ENCODE peak calls at places on chromosomes 7 and 10, in eight cellular contexts. One of them, this sample, is unnamed.

GRCh38 chr7:28076421-28077163 is 104.0 kb downstream of the JAZF1 start:
- DNase-seq in GM10248: no peak
- DNase-seq in sciatic nerve: no peak
- DNase-seq in NB4: no peak
- DNase-seq in fibroblast of pulmonary artery: no peak
- DNase-seq in T follicular helper cell: no peak
- DNase-seq in HEK293T: no peak
- DNase-seq in cardiac fibroblast: no peak
- DNase-seq in this sample: no peak

GRCh38 chr7:96998765-96999164 is 6.6 kb upstream of the DLX6 start:
- DNase-seq in GM10248: no peak
- DNase-seq in sciatic nerve: no peak
- DNase-seq in NB4: no peak
- DNase-seq in fibroblast of pulmonary artery: no peak
- DNase-seq in T follicular helper cell: no peak
- DNase-seq in HEK293T: no peak
- DNase-seq in cardiac fibroblast: no peak
- DNase-seq in this sample: no peak

GRCh38 chr7:137741443-137741842 is 105.3 kb downstream of the DGKI start:
- DNase-seq in GM10248: no peak
- DNase-seq in sciatic nerve: no peak
- DNase-seq in NB4: no peak
- DNase-seq in fibroblast of pulmonary artery: no peak
- DNase-seq in T follicular helper cell: no peak
- DNase-seq in HEK293T: no peak
- DNase-seq in cardiac fibroblast: no peak
- DNase-seq in this sample: no peak

GRCh38 chr10:79310217-79310865 is 36.9 kb upstream of the PPIF start:
- DNase-seq in GM10248: no peak
- DNase-seq in sciatic nerve: no peak
- DNase-seq in NB4: no peak
- DNase-seq in fibroblast of pulmonary artery: no peak
- DNase-seq in T follicular helper cell: no peak
- DNase-seq in HEK293T: no peak
- DNase-seq in cardiac fibroblast: no peak
- DNase-seq in this sample: no peak

GRCh38 chr7:136726460-136726859 is 142.0 kb upstream of the CHRM2 start:
- DNase-seq in GM10248: no peak
- DNase-seq in sciatic nerve: no peak
- DNase-seq in NB4: no peak
- DNase-seq in fibroblast of pulmonary artery: no peak
- DNase-seq in T follicular helper cell: no peak
- DNase-seq in HEK293T: no peak
- DNase-seq in cardiac fibroblast: no peak
- DNase-seq in this sample: no peak

GRCh38 chr7:134784251-134785049 is 5.0 kb downstream of the CALD1 start:
- DNase-seq in GM10248: no peak
- DNase-seq in sciatic nerve: no peak
- DNase-seq in NB4: no peak
- DNase-seq in fibroblast of pulmonary artery: peak
- DNase-seq in T follicular helper cell: no peak
- DNase-seq in HEK293T: no peak
- DNase-seq in cardiac fibroblast: no peak
- DNase-seq in this sample: no peak

GRCh38 chr7:106001196-106001595 is 38.1 kb downstream of the CDHR3 start:
- DNase-seq in GM10248: no peak
- DNase-seq in sciatic nerve: no peak
- DNase-seq in NB4: no peak
- DNase-seq in fibroblast of pulmonary artery: no peak
- DNase-seq in T follicular helper cell: no peak
- DNase-seq in HEK293T: no peak
- DNase-seq in cardiac fibroblast: no peak
- DNase-seq in this sample: no peak

GRCh38 chr7:74479066-74479781 is 25.5 kb downstream of the GTF2IRD1 start:
- DNase-seq in GM10248: no peak
- DNase-seq in sciatic nerve: no peak
- DNase-seq in NB4: peak
- DNase-seq in fibroblast of pulmonary artery: no peak
- DNase-seq in T follicular helper cell: no peak
- DNase-seq in HEK293T: no peak
- DNase-seq in cardiac fibroblast: peak
- DNase-seq in this sample: no peak

GRCh38 chr7:741191-741671 is 14.2 kb upstream of the PRKAR1B start:
- DNase-seq in GM10248: no peak
- DNase-seq in sciatic nerve: peak
- DNase-seq in NB4: no peak
- DNase-seq in fibroblast of pulmonary artery: no peak
- DNase-seq in T follicular helper cell: no peak
- DNase-seq in HEK293T: no peak
- DNase-seq in cardiac fibroblast: no peak
- DNase-seq in this sample: no peak

GRCh38 chr7:105298004-105298403 is 90.7 kb downstream of the SRPK2 start:
- DNase-seq in GM10248: no peak
- DNase-seq in sciatic nerve: no peak
- DNase-seq in NB4: no peak
- DNase-seq in fibroblast of pulmonary artery: no peak
- DNase-seq in T follicular helper cell: no peak
- DNase-seq in HEK293T: no peak
- DNase-seq in cardiac fibroblast: no peak
- DNase-seq in this sample: no peak

GRCh38 chr10:72928798-72929197 is 25.8 kb downstream of the PLA2G12B start:
- DNase-seq in GM10248: no peak
- DNase-seq in sciatic nerve: no peak
- DNase-seq in NB4: no peak
- DNase-seq in fibroblast of pulmonary artery: no peak
- DNase-seq in T follicular helper cell: no peak
- DNase-seq in HEK293T: no peak
- DNase-seq in cardiac fibroblast: no peak
- DNase-seq in this sample: no peak

GRCh38 chr10:70118196-70118595 is 14.4 kb downstream of the AIFM2 start:
- DNase-seq in GM10248: no peak
- DNase-seq in sciatic nerve: no peak
- DNase-seq in NB4: no peak
- DNase-seq in fibroblast of pulmonary artery: no peak
- DNase-seq in T follicular helper cell: no peak
- DNase-seq in HEK293T: no peak
- DNase-seq in cardiac fibroblast: no peak
- DNase-seq in this sample: no peak

GRCh38 chr7:70285176-70285575 is 686.9 kb downstream of the AUTS2 start:
- DNase-seq in GM10248: no peak
- DNase-seq in sciatic nerve: no peak
- DNase-seq in NB4: no peak
- DNase-seq in fibroblast of pulmonary artery: no peak
- DNase-seq in T follicular helper cell: no peak
- DNase-seq in HEK293T: no peak
- DNase-seq in cardiac fibroblast: no peak
- DNase-seq in this sample: no peak

GRCh38 chr7:133815677-133816210 is 311.4 kb upstream of the LRGUK start:
- DNase-seq in GM10248: no peak
- DNase-seq in sciatic nerve: no peak
- DNase-seq in NB4: no peak
- DNase-seq in fibroblast of pulmonary artery: no peak
- DNase-seq in T follicular helper cell: no peak
- DNase-seq in HEK293T: no peak
- DNase-seq in cardiac fibroblast: peak
- DNase-seq in this sample: no peak

GRCh38 chr7:44057181-44057848 is 8.1 kb downstream of the PGAM2 start:
- DNase-seq in GM10248: no peak
- DNase-seq in sciatic nerve: peak
- DNase-seq in NB4: no peak
- DNase-seq in fibroblast of pulmonary artery: no peak
- DNase-seq in T follicular helper cell: no peak
- DNase-seq in HEK293T: no peak
- DNase-seq in cardiac fibroblast: no peak
- DNase-seq in this sample: no peak

GRCh38 chr7:98157761-98158160 is 51.1 kb downstream of the LMTK2 start:
- DNase-seq in GM10248: no peak
- DNase-seq in sciatic nerve: no peak
- DNase-seq in NB4: no peak
- DNase-seq in fibroblast of pulmonary artery: no peak
- DNase-seq in T follicular helper cell: no peak
- DNase-seq in HEK293T: no peak
- DNase-seq in cardiac fibroblast: no peak
- DNase-seq in this sample: no peak

GRCh38 chr10:44756235-44756634 is 154.9 kb upstream of the TMEM72 start:
- DNase-seq in GM10248: no peak
- DNase-seq in sciatic nerve: no peak
- DNase-seq in NB4: no peak
- DNase-seq in fibroblast of pulmonary artery: peak
- DNase-seq in T follicular helper cell: no peak
- DNase-seq in HEK293T: no peak
- DNase-seq in cardiac fibroblast: peak
- DNase-seq in this sample: no peak

GRCh38 chr10:71314028-71314693 is 4.9 kb upstream of the SLC29A3 start:
- DNase-seq in GM10248: peak
- DNase-seq in sciatic nerve: peak
- DNase-seq in NB4: peak
- DNase-seq in fibroblast of pulmonary artery: peak
- DNase-seq in T follicular helper cell: peak
- DNase-seq in HEK293T: peak
- DNase-seq in cardiac fibroblast: peak
- DNase-seq in this sample: peak

GRCh38 chr7:12746211-12746610 is 58.8 kb downstream of the ARL4A start:
- DNase-seq in GM10248: no peak
- DNase-seq in sciatic nerve: no peak
- DNase-seq in NB4: no peak
- DNase-seq in fibroblast of pulmonary artery: no peak
- DNase-seq in T follicular helper cell: no peak
- DNase-seq in HEK293T: no peak
- DNase-seq in cardiac fibroblast: no peak
- DNase-seq in this sample: no peak

GRCh38 chr7:4631664-4632171 is 50.4 kb upstream of the FOXK1 start:
- DNase-seq in GM10248: no peak
- DNase-seq in sciatic nerve: peak
- DNase-seq in NB4: peak
- DNase-seq in fibroblast of pulmonary artery: peak
- DNase-seq in T follicular helper cell: no peak
- DNase-seq in HEK293T: peak
- DNase-seq in cardiac fibroblast: peak
- DNase-seq in this sample: no peak

GRCh38 chr7:116834815-116835533 is 27.4 kb upstream of the CAPZA2 start:
- DNase-seq in GM10248: no peak
- DNase-seq in sciatic nerve: no peak
- DNase-seq in NB4: no peak
- DNase-seq in fibroblast of pulmonary artery: peak
- DNase-seq in T follicular helper cell: no peak
- DNase-seq in HEK293T: no peak
- DNase-seq in cardiac fibroblast: peak
- DNase-seq in this sample: no peak

GRCh38 chr7:132243463-132243862 is 332.8 kb downstream of the PLXNA4 start:
- DNase-seq in GM10248: no peak
- DNase-seq in sciatic nerve: no peak
- DNase-seq in NB4: no peak
- DNase-seq in fibroblast of pulmonary artery: peak
- DNase-seq in T follicular helper cell: no peak
- DNase-seq in HEK293T: no peak
- DNase-seq in cardiac fibroblast: peak
- DNase-seq in this sample: no peak

GRCh38 chr7:106345421-106346166 is 60.8 kb upstream of the NAMPT start:
- DNase-seq in GM10248: no peak
- DNase-seq in sciatic nerve: no peak
- DNase-seq in NB4: peak
- DNase-seq in fibroblast of pulmonary artery: peak
- DNase-seq in T follicular helper cell: no peak
- DNase-seq in HEK293T: no peak
- DNase-seq in cardiac fibroblast: peak
- DNase-seq in this sample: no peak

GRCh38 chr10:97028126-97028831 is 157.5 kb downstream of the SLIT1 start:
- DNase-seq in GM10248: no peak
- DNase-seq in sciatic nerve: no peak
- DNase-seq in NB4: no peak
- DNase-seq in fibroblast of pulmonary artery: peak
- DNase-seq in T follicular helper cell: no peak
- DNase-seq in HEK293T: no peak
- DNase-seq in cardiac fibroblast: no peak
- DNase-seq in this sample: no peak

GRCh38 chr10:100600218-100600617 is 64.5 kb downstream of the HIF1AN start:
- DNase-seq in GM10248: no peak
- DNase-seq in sciatic nerve: no peak
- DNase-seq in NB4: no peak
- DNase-seq in fibroblast of pulmonary artery: no peak
- DNase-seq in T follicular helper cell: no peak
- DNase-seq in HEK293T: peak
- DNase-seq in cardiac fibroblast: no peak
- DNase-seq in this sample: no peak

GRCh38 chr7:106062521-106062931 is 49.6 kb downstream of the SYPL1 start:
- DNase-seq in GM10248: no peak
- DNase-seq in sciatic nerve: no peak
- DNase-seq in NB4: no peak
- DNase-seq in fibroblast of pulmonary artery: no peak
- DNase-seq in T follicular helper cell: no peak
- DNase-seq in HEK293T: no peak
- DNase-seq in cardiac fibroblast: no peak
- DNase-seq in this sample: peak

This sample was measured in OCI-LY7.